ENCODE peak calls at places on chromosomes 16 and 17, in nine cellular contexts. X is NCI-H1436, I is pons, L is aorta, V is activated T-helper 1 cell treated with Interleukin-2 at 50 U/mL for 16 hours, K is iris pigment epithelial cell, M is omental fat pad, B is tibial artery, S is osteoblast. O is an unnamed sample.

GRCh38 chr17:81395600-81396277 is 482 bp downstream of the BAHCC1 start:
- DNase-seq in X (no peak), I (no peak), L (no peak), V (no peak), K (no peak), M (no peak), B (no peak), S (peak; percentile 87), O (no peak)

GRCh38 chr16:12433691-12434390 is 369.8 kb downstream of the CPPED1 start:
- DNase-seq in X (no peak), I (peak; percentile 89), L (no peak), V (no peak), K (no peak), M (no peak), B (no peak), S (no peak), O (no peak)

GRCh38 chr16:47866431-47866830 is 289.4 kb downstream of the ABCC12 start:
- DNase-seq in X (no peak), I (no peak), L (no peak), V (no peak), K (no peak), M (no peak), B (no peak), S (no peak), O (no peak)

GRCh38 chr17:59533694-59534093 is 31.7 kb upstream of the DHX40 start:
- DNase-seq in X (no peak), I (peak; percentile 33), L (no peak), V (no peak), K (no peak), M (no peak), B (no peak), S (no peak), O (no peak)

GRCh38 chr17:68172461-68172954 is 75.3 kb upstream of the AMZ2 start:
- DNase-seq in X (peak; percentile 72), I (peak; percentile 60), L (peak; percentile 88), V (peak; percentile 50), K (peak; percentile 45), M (peak; percentile 83), B (peak; percentile 76), S (no peak), O (peak; percentile 7)

GRCh38 chr17:69733171-69734014 is 318.9 kb downstream of the MAP2K6 start:
- DNase-seq in X (no peak), I (peak; percentile 9), L (peak; percentile 68), V (no peak), K (peak; percentile 92), M (no peak), B (no peak), S (peak; percentile 27), O (peak; percentile 48)

GRCh38 chr16:18788828-18789514 is 1.2 kb downstream of the RPS15A start:
- DNase-seq in X (no peak), I (no peak), L (no peak), V (no peak), K (no peak), M (no peak), B (no peak), S (peak; percentile 79), O (no peak)

GRCh38 chr16:70490261-70490660 is 33.1 kb downstream of the COG4 start:
- DNase-seq in X (no peak), I (no peak), L (peak; percentile 7), V (no peak), K (no peak), M (no peak), B (no peak), S (no peak), O (no peak)

GRCh38 chr17:82665226-82665625 is 17.0 kb upstream of the WDR45B start:
- DNase-seq in X (no peak), I (no peak), L (peak; percentile 34), V (no peak), K (no peak), M (no peak), B (no peak), S (no peak), O (no peak)

GRCh38 chr17:44095647-44096496 is 25.3 kb downstream of the G6PC3 start:
- DNase-seq in X (peak; percentile 72), I (peak; percentile 69), L (no peak), V (no peak), K (peak; percentile 91), M (no peak), B (no peak), S (peak; percentile 96), O (peak; percentile 91)

GRCh38 chr16:29975134-29975538 is 1.5 kb downstream of the TAOK2 start:
- DNase-seq in X (no peak), I (no peak), L (peak; percentile 8), V (no peak), K (no peak), M (no peak), B (no peak), S (peak; percentile 68), O (no peak)

GRCh38 chr17:15998031-15998574 is 1.4 kb downstream of the ZSWIM7 start:
- DNase-seq in X (no peak), I (no peak), L (no peak), V (no peak), K (no peak), M (no peak), B (no peak), S (peak; percentile 47), O (no peak)

GRCh38 chr17:73089918-73090317 is 2.6 kb downstream of the SLC39A11 start:
- DNase-seq in X (no peak), I (peak; percentile 99), L (no peak), V (no peak), K (no peak), M (no peak), B (no peak), S (no peak), O (no peak)

GRCh38 chr16:56773531-56773930 is 43.6 kb downstream of the NUP93 start:
- DNase-seq in X (no peak), I (no peak), L (no peak), V (no peak), K (no peak), M (no peak), B (no peak), S (no peak), O (no peak)

GRCh38 chr17:83128306-83129240 is 49.2 kb downstream of the METRNL start:
- DNase-seq in X (no peak), I (no peak), L (peak; percentile 71), V (no peak), K (no peak), M (no peak), B (peak; percentile 62), S (peak; percentile 73), O (no peak)

GRCh38 chr17:7610641-7611040 is 4.1 kb downstream of the FXR2 start:
- DNase-seq in X (no peak), I (no peak), L (no peak), V (no peak), K (no peak), M (no peak), B (no peak), S (no peak), O (no peak)

GRCh38 chr17:7340179-7340578 is 3.9 kb downstream of the ACAP1 start:
- DNase-seq in X (no peak), I (no peak), L (no peak), V (no peak), K (no peak), M (no peak), B (no peak), S (peak; percentile 74), O (no peak)

GRCh38 chr17:74864866-74865395 is 5.2 kb upstream of the GRIN2C start:
- DNase-seq in X (peak; percentile 30), I (peak; percentile 66), L (peak; percentile 92), V (peak; percentile 51), K (peak; percentile 52), M (peak; percentile 78), B (peak; percentile 87), S (peak; percentile 95), O (no peak)

GRCh38 chr17:31061678-31062077 is 33.1 kb upstream of the NF1 start:
- DNase-seq in X (no peak), I (no peak), L (no peak), V (no peak), K (no peak), M (no peak), B (no peak), S (no peak), O (no peak)

GRCh38 chr16:49459953-49460735 is 86.5 kb downstream of the C16orf78 start:
- DNase-seq in X (no peak), I (no peak), L (no peak), V (no peak), K (no peak), M (no peak), B (peak; percentile 24), S (no peak), O (no peak)

GRCh38 chr17:47792979-47793378 is 28.6 kb downstream of the OSBPL7 start:
- DNase-seq in X (no peak), I (no peak), L (no peak), V (no peak), K (no peak), M (no peak), B (no peak), S (no peak), O (no peak)

GRCh38 chr16:86387461-86388440 is 122.6 kb upstream of the FOXF1 start:
- DNase-seq in X (no peak), I (no peak), L (no peak), V (no peak), K (peak; percentile 100), M (no peak), B (no peak), S (peak; percentile 92), O (peak; percentile 95)

O was measured in pulmonary artery endothelial cell.